ENCODE peak calls at places on chromosome 10, in ten cellular contexts. H is CD4-positive, alpha-beta T cell; E is dorsolateral prefrontal cortex; J is lower lobe of right lung; Z is left ventricle myocardium inferior; S is transverse colon; F is hepatocyte; K is tibial artery; M is neural progenitor cell; V is IMR-90. X is an unnamed sample.

GRCh38 chr10:94607111-94607510 is 61.5 kb downstream of the HELLS start:
- DNase-seq in K (no peak), E (no peak), F (no peak), V (no peak), Z (no peak), S (no peak), H (no peak), J (no peak), M (no peak), X (no peak)

GRCh38 chr10:57579926-57580325 is 687.8 kb downstream of the IPMK start:
- DNase-seq in V (peak; percentile 2), S (no peak), J (no peak), F (peak; percentile 63), M (peak; percentile 75), E (no peak), H (no peak), K (no peak), Z (no peak), X (no peak)

GRCh38 chr10:19629559-19629958 is 186.7 kb upstream of the PLXDC2 start:
- DNase-seq in K (peak; percentile 83), E (no peak), V (peak; percentile 67), S (peak; percentile 30), H (no peak), Z (peak; percentile 72), M (peak; percentile 85), J (peak; percentile 73), F (peak; percentile 49), X (peak; percentile 66)

GRCh38 chr10:6461961-6462360 is 118.1 kb downstream of the PRKCQ start:
- DNase-seq in J (no peak), H (no peak), F (no peak), M (no peak), S (no peak), V (no peak), K (no peak), Z (no peak), E (no peak), X (no peak)

GRCh38 chr10:69958232-69958902 is 94.3 kb upstream of the MACROH2A2 start:
- DNase-seq in S (no peak), F (peak; percentile 54), K (no peak), V (peak; percentile 53), J (no peak), E (peak; percentile 34), H (no peak), M (peak; percentile 66), Z (no peak), X (no peak)

GRCh38 chr10:132151951-132152505 is 34.7 kb upstream of the DPYSL4 start:
- DNase-seq in Z (peak; percentile 8), J (peak; percentile 26), E (no peak), S (no peak), V (no peak), H (no peak), K (no peak), F (no peak), M (no peak), X (peak; percentile 22)

GRCh38 chr10:62687230-62687748 is 117.2 kb upstream of the ADO start:
- DNase-seq in F (no peak), H (no peak), V (peak; percentile 38), E (no peak), J (no peak), S (no peak), Z (no peak), K (no peak), M (no peak), X (no peak)

GRCh38 chr10:33803248-33803647 is 468.8 kb upstream of the NRP1 start:
- DNase-seq in H (no peak), F (no peak), K (no peak), V (peak; percentile 64), S (no peak), E (no peak), J (no peak), Z (no peak), M (no peak), X (no peak)

GRCh38 chr10:51288511-51288910 is 214.2 kb downstream of the PRKG1 start:
- DNase-seq in H (no peak), K (no peak), E (no peak), F (no peak), J (no peak), Z (no peak), V (no peak), S (no peak), M (no peak), X (no peak)

DNA sequence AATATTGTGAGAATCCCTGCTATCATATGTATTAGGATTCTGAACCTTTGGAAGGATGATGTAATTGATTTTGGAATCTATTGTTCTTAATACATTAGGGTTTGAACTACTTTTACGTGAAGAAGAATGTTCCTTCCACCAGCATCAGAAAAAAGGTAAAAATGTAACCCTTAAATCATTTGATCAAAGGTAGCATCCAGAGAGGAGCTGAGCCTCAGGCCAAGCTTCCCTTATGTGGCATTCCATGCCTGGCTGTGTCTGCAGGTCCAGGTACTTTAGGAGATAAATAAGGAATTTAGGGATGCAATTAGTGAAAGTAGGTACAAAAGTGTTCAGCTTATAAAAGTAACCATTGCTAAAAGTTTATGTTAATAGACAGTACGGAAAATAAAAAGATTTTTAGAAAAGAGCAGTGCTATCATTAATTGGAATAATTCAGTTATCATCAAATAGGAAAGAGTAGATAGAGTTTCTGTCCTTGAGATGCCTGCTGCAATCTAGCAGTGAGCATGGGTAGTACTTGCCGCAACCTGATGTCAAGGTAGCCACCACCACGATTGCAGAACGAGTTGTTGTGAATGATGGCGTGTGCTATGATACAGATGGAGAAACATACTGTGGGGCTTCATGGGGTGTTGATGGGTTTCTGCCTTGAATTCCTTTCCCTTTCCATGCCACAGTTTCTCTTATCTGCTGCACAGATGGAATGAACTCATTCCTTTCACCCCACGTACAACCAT is 228.8 kb downstream of the GATA3 start:
- DNase-seq in H (no peak), V (no peak), M (no peak), Z (no peak), E (no peak), J (no peak), F (no peak), K (no peak), S (no peak), X (no peak)
- H3K27ac ChIP-seq in H (no peak overlapping the region), V (no peak overlapping the region), M (no peak overlapping the region), Z (no peak overlapping the region), E (no peak overlapping the region), J (no peak overlapping the region), F (no peak overlapping the region), K (no peak overlapping the region), S (no peak overlapping the region), X (no peak overlapping the region)

DNA sequence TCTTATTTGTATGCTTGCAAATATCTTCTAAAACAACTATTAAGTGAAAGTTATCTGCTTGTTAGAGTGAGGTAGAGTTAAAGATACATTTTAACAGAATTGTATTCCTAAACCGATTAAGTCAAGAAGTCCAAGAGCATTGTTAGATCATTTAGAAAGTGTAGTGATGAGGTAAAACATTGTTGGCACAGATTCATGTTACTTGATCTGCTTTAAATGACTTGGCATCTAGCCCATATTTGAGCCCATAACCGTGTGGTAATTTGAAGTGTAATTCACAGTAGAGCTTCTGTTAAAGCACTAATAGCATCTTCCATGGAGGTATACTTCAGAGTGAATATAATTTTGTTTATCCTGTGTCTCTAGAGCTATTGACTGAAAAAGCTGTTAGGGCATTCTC is 62.1 kb downstream of the PTEN start:
- DNase-seq in E (no peak), K (no peak), J (no peak), S (no peak), V (no peak), H (no peak), F (no peak), Z (no peak), M (no peak), X (no peak)
- H3K27ac ChIP-seq in E (no peak overlapping the region), K (no peak overlapping the region), J (no peak overlapping the region), S (no peak overlapping the region), V (no peak overlapping the region), H (no peak overlapping the region), F (no peak overlapping the region), Z (peak overlapping the region; percentile 2), M (no peak overlapping the region), X (no peak overlapping the region)

GRCh38 chr10:71312840-71313789 is 5.9 kb upstream of the SLC29A3 start:
- DNase-seq in V (peak; percentile 60), K (peak; percentile 71), M (no peak), H (no peak), F (peak; percentile 53), J (peak; percentile 25), S (peak; percentile 53), Z (peak; percentile 58), E (peak; percentile 94), X (no peak)
- H3K27ac ChIP-seq in V (no peak overlapping the region), K (no peak overlapping the region), M (no peak overlapping the region), H (no peak overlapping the region), F (peak overlapping the region; percentile 14), J (no peak overlapping the region), S (peak overlapping the region; percentile 42), Z (peak overlapping the region; percentile 47), E (no peak overlapping the region), X (no peak overlapping the region)

GRCh38 chr10:24701447-24701846 is 22.2 kb downstream of the ARHGAP21 start:
- DNase-seq in J (no peak), K (no peak), F (no peak), V (no peak), Z (no peak), E (no peak), S (no peak), H (no peak), M (no peak), X (no peak)
- H3K27ac ChIP-seq in J (no peak overlapping the region), K (no peak overlapping the region), F (no peak overlapping the region), V (no peak overlapping the region), Z (no peak overlapping the region), E (peak overlapping the region; percentile 34), S (no peak overlapping the region), H (no peak overlapping the region), M (no peak overlapping the region), X (no peak overlapping the region)